ENCODE peak calls at places on chromosomes 12 and 14, in seven cellular contexts. K, Q, J, L, D, R and C are unnamed samples.

GRCh38 chr12:2891240-2892053 is 756 bp downstream of the TULP3 start:
- DNase-seq in K (peak), Q (no peak), J (peak), L (peak), D (no peak), R (peak), C (peak)

GRCh38 chr14:88421286-88421685 is 35.8 kb downstream of the SPATA7 start:
- DNase-seq in K (no peak), Q (no peak), J (no peak), L (peak), D (no peak), R (no peak), C (peak)

GRCh38 chr12:3225154-3225795 is 148.1 kb downstream of the TSPAN9 start:
- DNase-seq in K (no peak), Q (no peak), J (no peak), L (peak), D (no peak), R (no peak), C (peak)

GRCh38 chr12:101299346-101299745 is 19.4 kb downstream of the UTP20 start:
- DNase-seq in K (no peak), Q (no peak), J (no peak), L (peak), D (no peak), R (no peak), C (peak)

GRCh38 chr14:50001999-50002925 is 109.4 kb downstream of the ARF6 start:
- DNase-seq in K (no peak), Q (peak), J (no peak), L (no peak), D (peak), R (no peak), C (no peak)

GRCh38 chr12:12365931-12366431 is 9.1 kb downstream of the BORCS5 start:
- DNase-seq in K (no peak), Q (no peak), J (no peak), L (peak), D (no peak), R (peak), C (peak)

GRCh38 chr14:63966407-63966806 is 113.6 kb downstream of the SYNE2 start:
- DNase-seq in K (no peak), Q (no peak), J (no peak), L (no peak), D (no peak), R (no peak), C (no peak)

GRCh38 chr12:104750061-104750460 is 208.0 kb downstream of the SLC41A2 start:
- DNase-seq in K (no peak), Q (no peak), J (no peak), L (peak), D (peak), R (no peak), C (peak)

GRCh38 chr12:32535260-32535999 is 136.1 kb downstream of the FGD4 start:
- DNase-seq in K (peak), Q (no peak), J (peak), L (peak), D (peak), R (peak), C (peak)

GRCh38 chr14:65361920-65362319 is 50.6 kb upstream of the FUT8 start:
- DNase-seq in K (no peak), Q (no peak), J (no peak), L (peak), D (no peak), R (no peak), C (peak)

GRCh38 chr12:12889701-12890100 is 1.7 kb upstream of the GPRC5A start:
- DNase-seq in K (no peak), Q (no peak), J (no peak), L (no peak), D (no peak), R (no peak), C (no peak)

GRCh38 chr14:90883782-90884181 is 67.6 kb upstream of the TTC7B start:
- DNase-seq in K (no peak), Q (no peak), J (no peak), L (no peak), D (no peak), R (no peak), C (peak)

GRCh38 chr12:118645219-118645618 is 268.9 kb downstream of the SUDS3 start:
- DNase-seq in K (no peak), Q (no peak), J (no peak), L (no peak), D (no peak), R (no peak), C (no peak)

DNA sequence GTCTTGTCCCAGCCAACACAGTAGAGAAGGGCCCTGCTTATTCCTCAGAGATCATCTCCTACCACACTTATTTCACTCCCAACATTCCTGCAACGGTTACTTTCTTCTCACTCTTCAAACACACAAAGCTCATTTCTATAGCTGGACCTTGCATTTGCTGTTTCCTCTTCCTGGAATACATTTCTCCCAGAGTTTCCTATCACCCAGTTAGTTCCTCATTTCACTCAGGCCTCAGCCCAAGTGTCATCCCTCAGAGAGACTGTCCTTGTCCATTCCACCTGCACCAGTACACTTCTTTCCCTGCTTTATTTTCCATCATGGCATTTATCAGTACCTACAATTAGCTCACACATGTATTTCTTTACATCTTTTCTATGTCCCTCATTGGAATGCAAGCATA is 14.7 kb upstream of the STK38L start:
- DNase-seq in K (no peak), Q (no peak), J (no peak), L (no peak), D (no peak), R (no peak), C (no peak)
- H3K4me3 ChIP-seq in K (no peak), Q (no peak), J (no peak), L (no peak), D (no peak), R (no peak), C (no peak)

DNA sequence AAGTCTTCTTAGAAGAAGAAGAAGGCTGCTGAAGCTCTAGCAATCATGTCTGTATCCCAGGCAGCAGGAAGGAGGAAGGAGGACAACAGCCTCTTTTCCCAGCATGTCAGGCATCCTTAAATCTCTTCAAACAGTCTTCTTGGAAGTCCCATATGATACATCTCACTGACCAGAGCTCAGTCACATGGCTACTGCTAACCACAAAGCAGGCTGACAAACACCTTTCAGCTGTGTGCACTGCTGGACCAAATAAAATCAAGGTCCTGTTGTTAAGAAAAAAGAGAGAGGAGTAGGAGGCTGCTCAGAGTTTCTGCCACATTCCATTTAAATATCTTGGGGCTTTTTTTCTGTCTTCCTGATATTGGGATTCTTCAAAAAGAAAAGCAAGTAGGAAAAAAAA is 203.4 kb upstream of the PELI2 start:
- DNase-seq in K (no peak), Q (no peak), J (no peak), L (peak), D (no peak), R (no peak), C (no peak)
- TF ChIP-seq CTCF in K (no peak), Q (no peak), J (no peak), L (no peak), D (no peak), R (no peak), C (no peak)

GRCh38 chr14:94907626-94908261 is 137.8 kb upstream of the GSC start:
- DNase-seq in K (no peak), Q (no peak), J (no peak), L (peak), D (peak), R (peak), C (no peak)
- H3K4me3 ChIP-seq in K (no peak), Q (no peak), J (no peak), L (peak), D (no peak), R (peak), C (no peak)

GRCh38 chr14:72708708-72709475 is 185.0 kb downstream of the DPF3 start:
- DNase-seq in K (no peak), Q (no peak), J (no peak), L (no peak), D (no peak), R (no peak), C (no peak)
- TF ChIP-seq CTCF in K (no peak), Q (no peak), J (no peak), L (no peak), D (no peak), R (no peak), C (no peak)

GRCh38 chr14:103273145-103273846 is 60.7 kb upstream of the EIF5 start:
- DNase-seq in K (no peak), Q (no peak), J (no peak), L (no peak), D (no peak), R (no peak), C (no peak)
- H3K4me3 ChIP-seq in K (peak), Q (no peak), J (peak), L (no peak), D (no peak), R (no peak), C (no peak)

GRCh38 chr14:67722293-67722692 is 20.6 kb downstream of the RDH12 start:
- DNase-seq in K (peak), Q (no peak), J (peak), L (peak), D (no peak), R (peak), C (peak)
- TF ChIP-seq CTCF in K (no peak), Q (no peak), J (no peak), L (no peak), D (no peak), R (no peak), C (no peak)